ENCODE peak calls at places on chromosome 4, in four cellular contexts. D, O, M and W are unnamed samples.
A peak's percentile ranks its signal among the peaks of the same experiment; 100 is the strongest.

GRCh38 chr4:88320174-88320779 is 35.9 kb upstream of the PPM1K start:
- DNase-seq in M (no peak), O (no peak), D (no peak), W (no peak)

GRCh38 chr4:26356067-26356466 is 35.3 kb downstream of the RBPJ start:
- DNase-seq in O (peak; percentile 49), D (no peak), M (no peak), W (no peak)

GRCh38 chr4:113838421-113838820 is 76.9 kb upstream of the CAMK2D start:
- DNase-seq in O (no peak), D (no peak), M (no peak), W (no peak)

GRCh38 chr4:76620723-76621463 is 185.9 kb downstream of the SHROOM3 start:
- DNase-seq in D (no peak), O (no peak), M (no peak), W (no peak)

GRCh38 chr4:168388890-168389289 is 70.3 kb upstream of the DDX60 start:
- DNase-seq in D (no peak), O (peak; percentile 66), M (no peak), W (no peak)

GRCh38 chr4:57090099-57090498 is 20.1 kb downstream of the IGFBP7 start:
- DNase-seq in D (no peak), M (no peak), O (no peak), W (no peak)

GRCh38 chr4:186844059-186844681 is 120.5 kb upstream of the FAT1 start:
- DNase-seq in D (no peak), O (peak; percentile 71), M (no peak), W (no peak)

GRCh38 chr4:163180087-163180486 is 13.4 kb upstream of the NAF1 start:
- DNase-seq in M (no peak), O (no peak), D (no peak), W (no peak)

GRCh38 chr4:74328501-74328900 is 20.2 kb downstream of the EPGN start:
- DNase-seq in O (peak; percentile 65), M (no peak), D (no peak), W (no peak)

GRCh38 chr4:84782517-84782916 is 184.0 kb downstream of the WDFY3 start:
- DNase-seq in M (no peak), D (no peak), O (no peak), W (no peak)

GRCh38 chr4:156303708-156304107 is 350.0 kb upstream of the CTSO start:
- DNase-seq in M (no peak), O (no peak), D (no peak), W (no peak)

GRCh38 chr4:117400039-117400835 is 314.9 kb upstream of the TRAM1L1 start:
- DNase-seq in D (no peak), M (no peak), O (peak; percentile 7), W (no peak)

GRCh38 chr4:182547435-182547834 is 304.2 kb downstream of the TENM3 start:
- DNase-seq in M (no peak), D (no peak), O (no peak), W (no peak)

GRCh38 chr4:171983935-171984805 is 171.0 kb downstream of the GALNTL6 start:
- DNase-seq in D (no peak), M (no peak), O (no peak), W (no peak)

GRCh38 chr4:67885727-67886126 is 1.9 kb upstream of the TMPRSS11D start:
- DNase-seq in O (peak; percentile 96), D (no peak), M (no peak), W (no peak)

GRCh38 chr4:140609548-140610425 is 41.0 kb upstream of the UCP1 start:
- DNase-seq in O (peak; percentile 72), D (no peak), M (peak; percentile 44), W (no peak)

GRCh38 chr4:85747871-85748491 is 273.0 kb downstream of the ARHGAP24 start:
- DNase-seq in D (no peak), M (peak; percentile 48), O (peak; percentile 80), W (no peak)

GRCh38 chr4:88985088-88985779 is 71.8 kb downstream of the FAM13A start:
- DNase-seq in D (no peak), M (no peak), O (peak; percentile 65), W (no peak)

GRCh38 chr4:142883433-142883832 is 37.3 kb upstream of the INPP4B start:
- DNase-seq in O (peak; percentile 32), D (no peak), M (no peak), W (no peak)

GRCh38 chr4:110613710-110614109 is 9.2 kb downstream of the PITX2 start:
- DNase-seq in M (no peak), O (no peak), D (no peak), W (no peak)
- H3K27me3 ChIP-seq in M (peaks cover 95% of the 10 kb centered on the region), O (peaks cover 9% of the 10 kb centered on the region), D (peaks cover 52% of the 10 kb centered on the region), W (peaks cover 43% of the 10 kb centered on the region)

DNA sequence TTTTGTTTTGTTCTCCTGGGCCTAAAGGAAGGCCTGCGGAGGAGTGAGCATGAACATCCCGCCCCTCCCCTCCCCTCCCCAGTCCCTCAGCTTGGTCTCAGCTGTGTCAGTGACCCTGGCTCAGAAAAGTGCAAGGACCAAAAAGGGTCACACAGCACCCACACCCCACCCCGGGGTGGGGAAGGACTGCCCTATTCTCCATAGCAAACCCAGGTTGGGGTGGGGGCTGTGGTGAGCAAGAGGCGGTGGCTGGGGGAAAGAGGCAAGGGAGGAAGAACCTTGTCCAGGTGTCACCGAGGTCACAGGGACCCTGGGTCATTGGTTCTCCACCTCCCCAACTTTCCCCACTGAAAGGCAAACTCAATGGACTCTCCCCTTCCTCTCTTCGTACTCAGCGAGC is 7.6 kb upstream of the MSX1 start:
- DNase-seq in O (no peak), D (no peak), M (no peak), W (no peak)
- H3K27me3 ChIP-seq in O (no peaks in the 10 kb centered on the region), D (peaks cover 17% of the 10 kb centered on the region), M (peaks cover 48% of the 10 kb centered on the region), W (peaks cover 20% of the 10 kb centered on the region)

GRCh38 chr4:82811392-82811791 is 12.8 kb upstream of the SCD5 start:
- DNase-seq in M (no peak), O (no peak), D (no peak), W (no peak)
- H3K27me3 ChIP-seq in M (no peaks in the 10 kb centered on the region), O (no peaks in the 10 kb centered on the region), D (no peaks in the 10 kb centered on the region), W (no peaks in the 10 kb centered on the region)

GRCh38 chr4:108165601-108166000 is 3.1 kb downstream of the LEF1 start:
- DNase-seq in O (no peak), M (no peak), D (no peak), W (no peak)
- H3K27me3 ChIP-seq in O (peaks cover 93% of the 10 kb centered on the region), M (peaks cover 95% of the 10 kb centered on the region), D (peaks cover 21% of the 10 kb centered on the region), W (peaks cover 5% of the 10 kb centered on the region)

GRCh38 chr4:8916251-8916913 is 44.7 kb upstream of the HMX1 start:
- DNase-seq in O (no peak), D (no peak), M (no peak), W (no peak)
- H3K27me3 ChIP-seq in O (peaks cover 4% of the 10 kb centered on the region), D (no peaks in the 10 kb centered on the region), M (peaks cover 17% of the 10 kb centered on the region), W (no peaks in the 10 kb centered on the region)

DNA sequence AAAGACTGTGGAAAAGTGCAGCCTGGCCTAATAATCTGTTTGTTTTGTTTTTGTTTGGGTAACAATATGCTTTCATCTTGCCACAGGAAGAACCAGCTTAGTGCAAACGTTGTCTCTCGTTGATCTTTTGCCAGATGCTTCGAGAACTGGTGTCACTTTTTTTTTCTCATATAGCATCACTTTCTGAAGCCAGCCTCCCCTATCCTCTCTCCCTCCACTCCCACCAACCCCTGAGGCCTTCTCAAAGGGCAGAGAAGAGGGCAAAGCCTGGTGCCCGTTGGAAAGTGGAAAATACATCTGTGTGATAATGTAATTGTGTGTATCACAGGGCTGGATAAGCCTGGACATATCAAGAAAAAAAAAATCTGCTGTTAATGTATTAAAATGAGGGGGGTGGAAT is 7.9 kb downstream of the POU4F2 start:
- DNase-seq in O (no peak), D (no peak), M (no peak), W (no peak)
- H3K27me3 ChIP-seq in O (peaks cover 76% of the 10 kb centered on the region), D (peaks cover 6% of the 10 kb centered on the region), M (peaks cover 99% of the 10 kb centered on the region), W (no peaks in the 10 kb centered on the region)

GRCh38 chr4:151783867-151784266 is 23.1 kb upstream of the GATB start:
- DNase-seq in D (no peak), O (no peak), M (no peak), W (no peak)
- H3K27me3 ChIP-seq in D (no peaks in the 10 kb centered on the region), O (no peaks in the 10 kb centered on the region), M (no peaks in the 10 kb centered on the region), W (no peaks in the 10 kb centered on the region)